ENCODE peak calls at places on chromosomes 2 and 18, in nine cellular contexts. W is kidney; G is HepG2; C is CD8-positive, alpha-beta memory T cell; L is heart right ventricle; E is tibial nerve; J is SK-N-SH; T is keratinocyte; F is cardiac muscle cell. N is an unnamed sample.
A peak's percentile ranks its signal among the peaks of the same experiment; 100 is the strongest.

GRCh38 chr18:25001803-25002202 is 350.2 kb downstream of the ZNF521 start:
- DNase-seq in W (no peak), G (no peak), C (no peak), L (no peak), E (no peak), J (no peak), T (no peak), F (no peak), N (no peak)

GRCh38 chr2:96527052-96527964 is 9.2 kb upstream of the ARID5A start:
- DNase-seq in W (peak; percentile 86), G (no peak), C (peak; percentile 70), L (peak; percentile 59), E (no peak), J (peak; percentile 56), T (no peak), F (peak; percentile 54), N (no peak)

GRCh38 chr2:45993476-45993991 is 303.7 kb upstream of the EPAS1 start:
- DNase-seq in W (peak; percentile 64), G (peak; percentile 78), C (peak; percentile 58), L (peak; percentile 83), E (peak; percentile 91), J (peak; percentile 70), T (peak; percentile 53), F (peak; percentile 91), N (no peak)

GRCh38 chr2:16409006-16409390 is 256.6 kb downstream of the CYRIA start:
- DNase-seq in W (no peak), G (no peak), C (no peak), L (no peak), E (no peak), J (no peak), T (no peak), F (no peak), N (no peak)

GRCh38 chr18:75210274-75211001 is at the start of gene TSHZ1:
- DNase-seq in W (no peak), G (peak; percentile 85), C (peak; percentile 77), L (peak; percentile 83), E (peak; percentile 80), J (peak; percentile 79), T (peak; percentile 48), F (peak; percentile 85), N (peak; percentile 88)

GRCh38 chr2:227536445-227536844 is 62.2 kb upstream of the SCYGR2 start:
- DNase-seq in W (no peak), G (peak; percentile 3), C (no peak), L (no peak), E (no peak), J (peak; percentile 25), T (no peak), F (peak; percentile 42), N (no peak)

GRCh38 chr2:169509955-169510354 is 453 bp downstream of the KLHL41 start:
- DNase-seq in W (no peak), G (no peak), C (no peak), L (no peak), E (no peak), J (no peak), T (no peak), F (no peak), N (no peak)

GRCh38 chr2:240873805-240874714 is 5.4 kb downstream of the AGXT start:
- DNase-seq in W (peak; percentile 48), G (peak; percentile 92), C (no peak), L (no peak), E (no peak), J (peak; percentile 43), T (no peak), F (peak; percentile 28), N (no peak)

GRCh38 chr2:11065833-11066232 is 89.4 kb upstream of the SLC66A3 start:
- DNase-seq in W (no peak), G (no peak), C (no peak), L (no peak), E (no peak), J (no peak), T (no peak), F (no peak), N (no peak)

GRCh38 chr2:230928701-230929380 is 3.8 kb upstream of the GPR55 start:
- DNase-seq in W (no peak), G (no peak), C (no peak), L (no peak), E (no peak), J (no peak), T (no peak), F (no peak), N (no peak)

GRCh38 chr2:95275601-95276243 is 1.5 kb downstream of the PROM2 start:
- DNase-seq in W (peak; percentile 78), G (no peak), C (peak; percentile 39), L (no peak), E (no peak), J (no peak), T (no peak), F (peak; percentile 17), N (no peak)

GRCh38 chr2:72033636-72034035 is 114.0 kb downstream of the CYP26B1 start:
- DNase-seq in W (no peak), G (no peak), C (no peak), L (no peak), E (peak; percentile 47), J (peak; percentile 2), T (no peak), F (peak; percentile 14), N (no peak)

GRCh38 chr2:111705711-111706323 is 178.2 kb downstream of the ANAPC1 start:
- DNase-seq in W (peak; percentile 93), G (peak; percentile 69), C (no peak), L (no peak), E (no peak), J (no peak), T (no peak), F (peak; percentile 57), N (no peak)

GRCh38 chr2:65435625-65436168 is 3.3 kb upstream of the SPRED2 start:
- DNase-seq in W (peak; percentile 96), G (peak; percentile 76), C (no peak), L (peak; percentile 91), E (peak; percentile 73), J (peak; percentile 97), T (no peak), F (peak; percentile 93), N (peak; percentile 78)

GRCh38 chr18:5582849-5583667 is 39.3 kb upstream of the EPB41L3 start:
- DNase-seq in W (no peak), G (no peak), C (no peak), L (no peak), E (no peak), J (no peak), T (no peak), F (peak; percentile 47), N (no peak)

GRCh38 chr18:79859314-79859713 is 61.6 kb downstream of the KCNG2 start:
- DNase-seq in W (no peak), G (no peak), C (no peak), L (no peak), E (no peak), J (no peak), T (no peak), F (no peak), N (no peak)

GRCh38 chr18:74731097-74731496 is 133.4 kb downstream of the ZNF407 start:
- DNase-seq in W (no peak), G (no peak), C (no peak), L (no peak), E (no peak), J (no peak), T (no peak), F (peak; percentile 38), N (no peak)

GRCh38 chr2:226115102-226115831 is 684.4 kb downstream of the IRS1 start:
- DNase-seq in W (no peak), G (peak; percentile 94), C (no peak), L (no peak), E (no peak), J (no peak), T (peak; percentile 90), F (peak; percentile 89), N (no peak)

GRCh38 chr2:9983413-9984216 is 32.1 kb downstream of the GRHL1 start:
- DNase-seq in W (no peak), G (no peak), C (no peak), L (no peak), E (no peak), J (no peak), T (no peak), F (peak; percentile 33), N (no peak)

GRCh38 chr2:156470975-156471583 is 34.9 kb downstream of the GPD2 start:
- DNase-seq in W (no peak), G (no peak), C (no peak), L (no peak), E (no peak), J (no peak), T (no peak), F (no peak), N (no peak)

GRCh38 chr18:7567487-7568425 is 640 bp downstream of the PTPRM start:
- DNase-seq in W (peak; percentile 87), G (no peak), C (no peak), L (peak; percentile 43), E (peak; percentile 26), J (peak; percentile 81), T (no peak), F (peak; percentile 79), N (no peak)

GRCh38 chr2:42844901-42845685 is 52.7 kb upstream of the HAAO start:
- DNase-seq in W (no peak), G (no peak), C (no peak), L (no peak), E (no peak), J (no peak), T (no peak), F (no peak), N (no peak)
- H3K27ac ChIP-seq in W (peak overlapping the region; percentile 34), G (no peak overlapping the region), C (no peak overlapping the region), L (no peak overlapping the region), E (peak overlapping the region; percentile 63), J (no peak overlapping the region), T (no peak overlapping the region), F (no peak overlapping the region), N (no peak overlapping the region)

GRCh38 chr18:23365602-23366001 is 87.5 kb upstream of the RIOK3 start:
- DNase-seq in W (no peak), G (no peak), C (no peak), L (peak; percentile 23), E (peak; percentile 40), J (no peak), T (no peak), F (peak; percentile 61), N (no peak)
- H3K27ac ChIP-seq in W (no peak overlapping the region), G (no peak overlapping the region), C (no peak overlapping the region), L (peak overlapping the region; percentile 40), E (peak overlapping the region; percentile 58), J (peak overlapping the region; percentile 61), T (no peak overlapping the region), F (no peak overlapping the region), N (peak overlapping the region; percentile 52)

DNA sequence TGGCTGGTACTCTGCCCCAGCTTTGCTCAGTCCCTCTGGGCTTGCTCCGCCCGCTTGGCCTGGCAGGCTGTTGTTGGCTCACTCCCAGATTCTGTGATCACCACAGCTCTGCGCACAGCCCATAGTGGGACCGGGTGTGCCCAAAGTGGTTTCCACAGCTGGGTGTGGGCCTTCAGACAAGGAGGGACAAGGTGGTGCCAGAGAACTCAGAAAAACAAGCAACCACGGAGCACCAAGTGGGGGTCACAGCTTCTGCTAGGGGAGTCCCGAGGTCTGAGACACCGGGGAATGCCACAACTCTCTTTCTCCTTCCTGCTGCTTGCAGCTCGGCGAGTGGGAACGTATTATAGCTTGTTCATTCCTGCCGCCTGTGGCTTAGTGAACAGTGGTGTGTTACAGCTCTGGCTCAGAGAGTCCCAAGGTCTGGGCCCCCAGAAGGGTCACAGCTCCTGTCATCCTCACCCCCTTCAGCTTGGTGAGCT is 9.1 kb upstream of the KYNU start:
- DNase-seq in W (peak; percentile 80), G (no peak), C (no peak), L (peak; percentile 41), E (peak; percentile 52), J (no peak), T (peak; percentile 82), F (no peak), N (no peak)
- H3K27ac ChIP-seq in W (no peak overlapping the region), G (peak overlapping the region; percentile 18), C (no peak overlapping the region), L (peak overlapping the region; percentile 83), E (peak overlapping the region; percentile 41), J (no peak overlapping the region), T (peak overlapping the region; percentile 93), F (no peak overlapping the region), N (no peak overlapping the region)

GRCh38 chr2:62334440-62335058 is 138.6 kb downstream of the B3GNT2 start:
- DNase-seq in W (no peak), G (no peak), C (no peak), L (no peak), E (no peak), J (no peak), T (no peak), F (no peak), N (no peak)
- H3K27ac ChIP-seq in W (no peak overlapping the region), G (no peak overlapping the region), C (no peak overlapping the region), L (no peak overlapping the region), E (no peak overlapping the region), J (no peak overlapping the region), T (no peak overlapping the region), F (no peak overlapping the region), N (no peak overlapping the region)

N was measured in caudate nucleus.